ENCODE peak calls at places on chromosome 3, in seven cellular contexts. N is GM13977, U is AG04449, L is gastrocnemius medialis, X is progenitor cell of endocrine pancreas, C is adipocyte, G is GM12865. Z is an unnamed sample.

GRCh38 chr3:98049271-98049670 is 14.2 kb upstream of the GABRR3 start:
- DNase-seq in C (no peak), L (no peak), X (no peak), G (no peak), N (no peak), U (no peak), Z (no peak)

GRCh38 chr3:3636815-3637214 is 162.4 kb upstream of the LRRN1 start:
- DNase-seq in U (no peak), L (no peak), X (no peak), N (no peak), C (no peak), G (no peak), Z (no peak)

GRCh38 chr3:172646439-172647015 is 64.3 kb downstream of the NCEH1 start:
- DNase-seq in C (peak), N (no peak), U (no peak), L (no peak), G (no peak), X (no peak), Z (no peak)

GRCh38 chr3:43089081-43089480 is 16.8 kb downstream of the POMGNT2 start:
- DNase-seq in N (no peak), U (no peak), C (no peak), G (no peak), X (no peak), L (no peak), Z (no peak)

GRCh38 chr3:174973465-174973864 is 114.3 kb downstream of the NAALADL2 start:
- DNase-seq in C (no peak), G (no peak), X (no peak), L (no peak), N (no peak), U (no peak), Z (no peak)

GRCh38 chr3:128584412-128585020 is 66.1 kb downstream of the RPN1 start:
- DNase-seq in X (peak), N (peak), U (peak), C (peak), G (peak), L (peak), Z (peak)

GRCh38 chr3:137988152-137988551 is 21.8 kb upstream of the CLDN18 start:
- DNase-seq in N (peak), C (no peak), U (no peak), X (no peak), G (peak), L (no peak), Z (no peak)

GRCh38 chr3:183695569-183696364 is 1.8 kb upstream of the YEATS2 start:
- DNase-seq in C (no peak), L (no peak), X (no peak), U (no peak), N (no peak), G (no peak), Z (no peak)

GRCh38 chr3:42999212-42999611 is 20.1 kb downstream of the GASK1A start:
- DNase-seq in G (no peak), C (no peak), X (no peak), N (no peak), L (no peak), U (no peak), Z (no peak)

GRCh38 chr3:182937293-182938051 is 42.9 kb downstream of the DCUN1D1 start:
- DNase-seq in U (no peak), N (no peak), C (no peak), X (no peak), L (no peak), G (peak), Z (no peak)

GRCh38 chr3:178367817-178368617 is 168.2 kb upstream of the KCNMB2 start:
- DNase-seq in C (no peak), G (no peak), N (no peak), L (no peak), X (no peak), U (no peak), Z (no peak)

GRCh38 chr3:88362428-88362827 is 212.7 kb downstream of the C3orf38 start:
- DNase-seq in G (no peak), N (no peak), U (no peak), X (no peak), L (no peak), C (no peak), Z (no peak)

Z was measured in endothelial cell.